ENCODE peak calls at places on chromosome 10, in eight cellular contexts. U is PC-3, C is adrenal gland, F is neuronal stem cell, K is right cardiac atrium, B is mammary epithelial cell, Q is skeletal muscle cell, P is dorsolateral prefrontal cortex. A is an unnamed sample.

GRCh38 chr10:67520924-67521520 is 175.0 kb downstream of the CTNNA3 start:
- DNase-seq in F (peak; percentile 58), B (peak; percentile 42), C (peak; percentile 27), Q (peak; percentile 13), K (no peak), U (peak; percentile 94), P (peak; percentile 37), A (no peak)

GRCh38 chr10:104333037-104333727 is 5.1 kb downstream of the ITPRIP start:
- DNase-seq in K (no peak), F (no peak), C (no peak), Q (no peak), P (no peak), U (no peak), B (no peak), A (no peak)

GRCh38 chr10:23081891-23082290 is 13.5 kb upstream of the MSRB2 start:
- DNase-seq in Q (no peak), B (no peak), U (peak; percentile 38), P (no peak), K (no peak), C (no peak), F (no peak), A (no peak)

GRCh38 chr10:71314028-71314693 is 4.9 kb upstream of the SLC29A3 start:
- DNase-seq in C (peak; percentile 53), U (peak; percentile 50), F (peak; percentile 48), K (peak; percentile 75), P (peak; percentile 74), B (no peak), Q (no peak), A (peak; percentile 74)

GRCh38 chr10:132237871-132238270 is 51.1 kb downstream of the DPYSL4 start:
- DNase-seq in B (no peak), Q (no peak), K (peak; percentile 30), C (no peak), U (no peak), F (no peak), P (peak; percentile 60), A (peak; percentile 34)

GRCh38 chr10:11042375-11042774 is 24.7 kb downstream of the CELF2 start:
- DNase-seq in U (no peak), P (no peak), Q (no peak), B (no peak), C (no peak), F (no peak), K (no peak), A (no peak)

GRCh38 chr10:79221110-79222051 is 125.9 kb upstream of the PPIF start:
- DNase-seq in P (peak; percentile 84), F (no peak), K (peak; percentile 95), U (no peak), Q (peak; percentile 95), C (peak; percentile 92), B (no peak), A (peak; percentile 87)

GRCh38 chr10:5552376-5553321 is 27.9 kb downstream of the CALML3 start:
- DNase-seq in Q (no peak), P (no peak), U (no peak), B (no peak), F (no peak), C (no peak), K (no peak), A (peak; percentile 49)

GRCh38 chr10:55793024-55793423 is 568.0 kb downstream of the ZWINT start:
- DNase-seq in B (peak; percentile 27), K (no peak), F (no peak), C (no peak), P (no peak), U (peak; percentile 82), Q (no peak), A (no peak)

GRCh38 chr10:117921421-117921820 is 125.3 kb downstream of the RAB11FIP2 start:
- DNase-seq in P (no peak), B (no peak), Q (no peak), K (no peak), F (no peak), C (no peak), U (no peak), A (no peak)

GRCh38 chr10:48974757-48975156 is 35.1 kb upstream of the LRRC18 start:
- DNase-seq in F (no peak), Q (no peak), C (no peak), K (no peak), P (no peak), U (no peak), B (no peak), A (no peak)

GRCh38 chr10:486668-487067 is 202.8 kb downstream of the DIP2C start:
- DNase-seq in U (no peak), K (peak; percentile 36), P (no peak), C (peak; percentile 11), F (no peak), B (no peak), Q (no peak), A (peak; percentile 68)

GRCh38 chr10:485776-486572 is 203.5 kb downstream of the DIP2C start:
- DNase-seq in F (no peak), K (peak; percentile 39), U (no peak), Q (no peak), B (no peak), C (peak; percentile 14), P (no peak), A (no peak)

GRCh38 chr10:483266-483665 is 206.2 kb downstream of the DIP2C start:
- DNase-seq in K (no peak), C (peak; percentile 8), B (no peak), F (no peak), P (no peak), Q (no peak), U (no peak), A (peak; percentile 49)

GRCh38 chr10:484441-484924 is 205.0 kb downstream of the DIP2C start:
- DNase-seq in B (no peak), C (peak; percentile 49), P (peak; percentile 65), U (peak; percentile 36), F (no peak), K (peak; percentile 67), Q (no peak), A (peak; percentile 71)

GRCh38 chr10:484925-485661 is 204.4 kb downstream of the DIP2C start:
- DNase-seq in Q (no peak), K (peak; percentile 54), F (no peak), U (peak; percentile 7), C (peak; percentile 27), P (no peak), B (peak; percentile 25), A (no peak)
- H3K4me3 ChIP-seq in Q (no peak overlapping the region), K (no peak overlapping the region), F (no peak overlapping the region), U (peak overlapping the region; percentile 77), C (no peak overlapping the region), P (peak overlapping the region; percentile 47), B (peak overlapping the region; percentile 42), A (peak overlapping the region; percentile 48)

GRCh38 chr10:77249901-77250459 is 387.6 kb downstream of the KCNMA1 start:
- DNase-seq in B (no peak), Q (no peak), C (no peak), P (no peak), U (no peak), F (no peak), K (no peak), A (no peak)

GRCh38 chr10:77248104-77248503 is 389.5 kb downstream of the KCNMA1 start:
- DNase-seq in P (no peak), C (no peak), Q (no peak), B (no peak), F (no peak), U (no peak), K (no peak), A (no peak)

GRCh38 chr10:77244746-77245145 is 392.9 kb downstream of the KCNMA1 start:
- DNase-seq in Q (no peak), F (no peak), P (no peak), K (no peak), B (no peak), U (no peak), C (no peak), A (no peak)

GRCh38 chr10:77245953-77246352 is 391.7 kb downstream of the KCNMA1 start:
- DNase-seq in K (no peak), F (no peak), U (no peak), B (peak; percentile 14), C (no peak), Q (peak; percentile 61), P (no peak), A (no peak)

GRCh38 chr10:77247076-77247561 is 390.5 kb downstream of the KCNMA1 start:
- DNase-seq in Q (no peak), P (no peak), U (peak; percentile 46), B (no peak), K (no peak), F (no peak), C (peak; percentile 35), A (no peak)
- H3K4me3 ChIP-seq in Q (no peak overlapping the region), P (no peak overlapping the region), U (no peak overlapping the region), B (no peak overlapping the region), K (no peak overlapping the region), F (no peak overlapping the region), C (no peak overlapping the region), A (no peak overlapping the region)

DNA sequence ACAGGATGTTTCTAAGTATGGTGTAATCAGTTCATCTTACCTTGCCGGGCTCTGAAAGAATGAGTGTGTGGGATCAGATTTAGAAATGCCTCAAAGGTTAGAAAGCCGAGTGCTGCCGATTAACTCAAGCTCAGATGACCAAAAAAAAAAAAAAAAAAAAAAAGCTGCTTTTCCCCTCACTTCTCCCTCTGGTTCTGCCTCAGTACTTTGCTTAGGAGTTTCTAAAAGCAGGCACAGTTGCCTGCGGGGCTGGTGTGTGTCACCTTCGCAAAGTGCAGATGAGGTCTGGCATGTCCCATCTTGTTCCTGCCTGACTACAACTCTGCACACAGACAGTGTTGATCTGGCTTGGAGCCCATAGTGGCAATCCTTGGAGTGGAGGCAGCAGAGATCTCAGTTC is 47.0 kb downstream of the KIAA1217 start:
- DNase-seq in K (peak; percentile 62), U (peak; percentile 11), F (no peak), B (peak; percentile 96), Q (no peak), P (no peak), C (peak; percentile 55), A (no peak)
- H3K4me3 ChIP-seq in K (no peak overlapping the region), U (peak overlapping the region; percentile 50), F (no peak overlapping the region), B (peak overlapping the region; percentile 68), Q (no peak overlapping the region), P (no peak overlapping the region), C (no peak overlapping the region), A (no peak overlapping the region)

GRCh38 chr10:61899663-61899996 is 1.9 kb upstream of the ARID5B start:
- DNase-seq in B (no peak), U (no peak), P (no peak), K (no peak), C (no peak), Q (no peak), F (no peak), A (no peak)

GRCh38 chr10:61897671-61898434 is 3.6 kb upstream of the ARID5B start:
- DNase-seq in B (no peak), F (no peak), U (peak; percentile 64), C (peak; percentile 80), P (peak; percentile 49), K (peak; percentile 65), Q (no peak), A (no peak)

GRCh38 chr10:61899997-61900828 is 1.3 kb upstream of the ARID5B start:
- DNase-seq in C (peak; percentile 70), K (peak; percentile 83), B (peak; percentile 83), F (no peak), Q (no peak), U (peak; percentile 99), P (peak; percentile 44), A (peak; percentile 85)

GRCh38 chr10:61898435-61898778 is 3.1 kb upstream of the ARID5B start:
- DNase-seq in F (no peak), Q (no peak), K (no peak), P (no peak), U (peak; percentile 28), C (no peak), B (no peak), A (no peak)

DNA sequence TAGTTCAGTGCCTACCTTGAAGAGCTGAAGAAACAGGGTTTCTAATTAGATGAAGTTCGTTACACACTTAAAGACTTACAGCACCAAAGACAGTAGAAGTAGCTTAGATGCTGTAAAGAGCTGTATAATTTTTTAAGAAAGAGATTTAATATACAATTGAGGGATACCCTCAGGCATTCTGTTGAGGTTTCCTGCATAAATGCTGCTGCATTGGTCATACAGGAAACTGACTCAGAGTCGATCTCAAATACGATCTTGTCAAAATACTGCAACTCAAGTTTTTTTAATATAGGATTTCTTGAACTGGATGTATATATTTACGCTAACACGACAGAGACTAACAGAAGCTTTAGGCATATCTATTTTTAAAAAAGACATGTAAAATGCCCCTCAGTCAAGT is 2.5 kb upstream of the ARID5B start:
- DNase-seq in B (peak; percentile 79), Q (no peak), P (no peak), C (no peak), F (no peak), U (peak; percentile 100), K (no peak), A (no peak)
- H3K4me3 ChIP-seq in B (peak overlapping the region; percentile 91), Q (peak overlapping the region; percentile 88), P (peak overlapping the region; percentile 79), C (no peak overlapping the region), F (no peak overlapping the region), U (peak overlapping the region; percentile 75), K (no peak overlapping the region), A (no peak overlapping the region)

A was measured in kidney.